ENCODE peak calls at places on chromosomes 2 and 18, in five cellular contexts. A is endodermal cell, P is mucosa of descending colon, S is WTC11, Q is tibial artery. Z is an unnamed sample.
A peak's percentile ranks its signal among the peaks of the same experiment; 100 is the strongest.

GRCh38 chr2:54456526-54457325 is 599 bp downstream of the SPTBN1 start:
- DNase-seq in P (no peak), A (peak; percentile 79), S (peak; percentile 49), Q (no peak), Z (peak; percentile 73)

GRCh38 chr2:64478502-64479230 is 24.7 kb downstream of the LGALSL start:
- DNase-seq in A (no peak), Q (no peak), S (no peak), P (no peak), Z (no peak)

GRCh38 chr2:86032861-86033595 is 72.7 kb downstream of the POLR1A start:
- DNase-seq in A (no peak), S (no peak), Q (no peak), P (peak; percentile 20), Z (no peak)

GRCh38 chr2:1856481-1856880 is 112.2 kb upstream of the PXDN start:
- DNase-seq in Q (no peak), A (no peak), S (no peak), P (no peak), Z (no peak)

GRCh38 chr18:38611036-38611964 is 1045.7 kb upstream of the CELF4 start:
- DNase-seq in S (no peak), P (no peak), A (no peak), Q (no peak), Z (peak; percentile 30)

GRCh38 chr2:152418688-152419087 is 83.7 kb downstream of the FMNL2 start:
- DNase-seq in A (no peak), S (no peak), P (no peak), Q (peak; percentile 27), Z (no peak)

GRCh38 chr2:157355618-157356017 is 30.0 kb upstream of the ERMN start:
- DNase-seq in Q (no peak), A (no peak), S (no peak), P (no peak), Z (no peak)

GRCh38 chr2:31404827-31405226 is 9.7 kb downstream of the XDH start:
- DNase-seq in S (no peak), A (no peak), Q (no peak), P (no peak), Z (no peak)

GRCh38 chr2:174282449-174282848 is 34.1 kb upstream of the OLA1 start:
- DNase-seq in S (no peak), P (no peak), Q (no peak), A (no peak), Z (no peak)

GRCh38 chr2:45178854-45179253 is 169.6 kb upstream of the SIX2 start:
- DNase-seq in S (no peak), Q (no peak), A (no peak), P (no peak), Z (no peak)

GRCh38 chr2:69177785-69178636 is 165.0 kb downstream of the ANTXR1 start:
- DNase-seq in A (peak; percentile 99), Q (peak; percentile 97), P (peak; percentile 91), S (peak; percentile 96), Z (peak; percentile 60)

GRCh38 chr2:65435625-65436168 is 3.3 kb upstream of the SPRED2 start:
- DNase-seq in P (peak; percentile 86), A (peak; percentile 94), S (peak; percentile 86), Q (peak; percentile 83), Z (peak; percentile 95)

GRCh38 chr2:134421556-134422328 is 167.9 kb downstream of the MGAT5 start:
- DNase-seq in S (no peak), A (no peak), Q (no peak), P (no peak), Z (no peak)

GRCh38 chr18:58321986-58322385 is 278.0 kb downstream of the NEDD4L start:
- DNase-seq in S (no peak), A (peak; percentile 73), P (peak; percentile 60), Q (peak; percentile 69), Z (no peak)

GRCh38 chr2:183035298-183035953 is 2.8 kb downstream of the NCKAP1 start:
- DNase-seq in Q (no peak), P (no peak), A (no peak), S (no peak), Z (no peak)

GRCh38 chr2:989766-990467 is 39.3 kb downstream of the SNTG2 start:
- DNase-seq in S (no peak), Q (no peak), P (no peak), A (peak; percentile 57), Z (no peak)

GRCh38 chr2:238441262-238442114 is 14.8 kb downstream of the ASB1 start:
- DNase-seq in S (no peak), A (no peak), P (no peak), Q (no peak), Z (no peak)

GRCh38 chr2:46874236-46874929 is 41.2 kb downstream of the MCFD2 start:
- DNase-seq in P (no peak), A (no peak), S (no peak), Q (peak; percentile 8), Z (no peak)

GRCh38 chr2:135636982-135637381 is 104.7 kb upstream of the UBXN4 start:
- DNase-seq in S (no peak), A (no peak), P (no peak), Q (no peak), Z (no peak)

GRCh38 chr2:84939426-84940087 is 31.4 kb upstream of the KCMF1 start:
- DNase-seq in A (no peak), P (peak; percentile 79), S (no peak), Q (no peak), Z (no peak)

GRCh38 chr2:153912798-153913396 is 41.2 kb downstream of the GALNT13 start:
- DNase-seq in P (no peak), Q (no peak), A (no peak), S (no peak), Z (no peak)

GRCh38 chr18:55317832-55318231 is 270.2 kb downstream of the TCF4 start:
- DNase-seq in Q (no peak), S (no peak), A (no peak), P (no peak), Z (no peak)

GRCh38 chr2:227870710-227871374 is 589 bp upstream of the DAW1 start:
- DNase-seq in A (no peak), S (no peak), Q (no peak), P (no peak), Z (no peak)

GRCh38 chr2:63047534-63048281 is 2.9 kb upstream of the OTX1 start:
- DNase-seq in S (peak; percentile 67), P (peak; percentile 56), A (peak; percentile 85), Q (no peak), Z (peak; percentile 44)

GRCh38 chr2:231991664-231992063 is 30.2 kb downstream of the DIS3L2 start:
- DNase-seq in Q (no peak), S (no peak), A (no peak), P (no peak), Z (no peak)

GRCh38 chr18:78677483-78678317 is 301.9 kb upstream of the SALL3 start:
- DNase-seq in A (no peak), Q (no peak), S (no peak), P (no peak), Z (no peak)

GRCh38 chr2:17051558-17051957 is 385.9 kb upstream of the CYRIA start:
- DNase-seq in A (no peak), P (no peak), S (no peak), Q (no peak), Z (no peak)

GRCh38 chr2:181185948-181186347 is 205.5 kb downstream of the UBE2E3 start:
- DNase-seq in S (no peak), Q (no peak), A (no peak), P (no peak), Z (no peak)

GRCh38 chr2:317501-318424 is 29.9 kb upstream of the ALKAL2 start:
- DNase-seq in A (peak; percentile 71), P (no peak), S (no peak), Q (no peak), Z (peak; percentile 44)

GRCh38 chr2:11652555-11652954 is 17.4 kb downstream of the NTSR2 start:
- DNase-seq in A (no peak), S (no peak), Q (no peak), P (no peak), Z (no peak)

GRCh38 chr2:186780701-186781316 is 68.2 kb downstream of the ZSWIM2 start:
- DNase-seq in Q (no peak), S (peak; percentile 42), P (no peak), A (peak; percentile 80), Z (no peak)
- TF ChIP-seq CTCF in Q (no peak), S (peak; percentile 25), P (no peak), A (peak; percentile 85), Z (no peak)

GRCh38 chr18:50218432-50219197 is 23.7 kb upstream of the MYO5B start:
- DNase-seq in S (peak; percentile 32), Q (no peak), P (no peak), A (peak; percentile 80), Z (no peak)
- TF ChIP-seq CTCF in S (peak; percentile 11), Q (no peak), P (no peak), A (peak; percentile 72), Z (no peak)

GRCh38 chr2:81894451-81894990 is 1590.0 kb upstream of the LRRTM1 start:
- DNase-seq in S (no peak), P (no peak), Q (no peak), A (no peak), Z (no peak)
- TF ChIP-seq CTCF in S (no peak), P (no peak), Q (no peak), A (peak; percentile 29), Z (no peak)

GRCh38 chr18:26803643-26804042 is 61.9 kb downstream of the AQP4 start:
- DNase-seq in P (no peak), A (no peak), S (no peak), Q (no peak), Z (no peak)
- TF ChIP-seq CTCF in P (no peak), A (peak; percentile 48), S (no peak), Q (no peak), Z (no peak)

GRCh38 chr2:186009341-186009740 is 270.7 kb downstream of the FSIP2 start:
- DNase-seq in Q (no peak), P (no peak), A (peak; percentile 43), S (no peak), Z (no peak)
- TF ChIP-seq CTCF in Q (no peak), P (no peak), A (no peak), S (no peak), Z (no peak)

GRCh38 chr2:40955635-40956034 is 503.7 kb upstream of the SLC8A1 start:
- DNase-seq in S (no peak), P (no peak), A (no peak), Q (no peak), Z (no peak)
- TF ChIP-seq CTCF in S (no peak), P (no peak), A (no peak), Q (no peak), Z (no peak)

GRCh38 chr2:236607471-236608307 is 38.1 kb downstream of the ACKR3 start:
- DNase-seq in P (no peak), Q (no peak), S (no peak), A (peak; percentile 69), Z (no peak)
- TF ChIP-seq CTCF in P (no peak), Q (no peak), S (no peak), A (peak; percentile 65), Z (no peak)

Z was measured in glutamatergic neuron.